ENCODE peak calls at places on chromosomes 2 and 18, in nine cellular contexts. S, E, Q, R, X, P, B, I and Z are unnamed samples.

GRCh38 chr2:157217409-157217808 is 40.1 kb upstream of the GALNT5 start:
- DNase-seq in S (no peak), E (no peak), Q (no peak), R (no peak), X (no peak), P (no peak), B (no peak), I (no peak), Z (no peak)

GRCh38 chr2:23621616-23622015 is 236.6 kb downstream of the KLHL29 start:
- DNase-seq in S (no peak), E (no peak), Q (no peak), R (no peak), X (no peak), P (no peak), B (no peak), I (no peak), Z (no peak)

GRCh38 chr2:202609381-202610145 is 25.2 kb upstream of the FAM117B start:
- DNase-seq in S (no peak), E (no peak), Q (no peak), R (peak), X (no peak), P (no peak), B (no peak), I (no peak), Z (no peak)

GRCh38 chr2:127014224-127014623 is 92.7 kb downstream of the BIN1 start:
- DNase-seq in S (no peak), E (no peak), Q (no peak), R (no peak), X (no peak), P (no peak), B (no peak), I (no peak), Z (peak)

GRCh38 chr18:56748698-56749268 is 97.6 kb downstream of the WDR7 start:
- DNase-seq in S (no peak), E (peak), Q (no peak), R (no peak), X (no peak), P (no peak), B (no peak), I (no peak), Z (no peak)

GRCh38 chr2:241933175-241933911 is 63.8 kb downstream of the RTP5 start:
- DNase-seq in S (peak), E (no peak), Q (peak), R (peak), X (peak), P (peak), B (peak), I (no peak), Z (no peak)

GRCh38 chr2:167069855-167070254 is 181.6 kb downstream of the XIRP2 start:
- DNase-seq in S (no peak), E (peak), Q (no peak), R (no peak), X (no peak), P (no peak), B (no peak), I (no peak), Z (no peak)

GRCh38 chr2:50525423-50525822 is 506.5 kb downstream of the NRXN1 start:
- DNase-seq in S (no peak), E (no peak), Q (no peak), R (no peak), X (no peak), P (no peak), B (no peak), I (no peak), Z (no peak)

GRCh38 chr18:79749251-79750191 is 48.2 kb upstream of the KCNG2 start:
- DNase-seq in S (no peak), E (peak), Q (no peak), R (no peak), X (no peak), P (no peak), B (no peak), I (peak), Z (no peak)

GRCh38 chr2:85737481-85737880 is 16.3 kb upstream of the ATOH8 start:
- DNase-seq in S (peak), E (peak), Q (peak), R (peak), X (peak), P (peak), B (peak), I (no peak), Z (peak)
- TF ChIP-seq POLR2A in S (no peak), E (no peak), Q (no peak), R (no peak), X (no peak), P (no peak), B (no peak), I (no peak), Z (no peak)

GRCh38 chr2:158486970-158487325 is 30.2 kb downstream of the PKP4 start:
- DNase-seq in S (no peak), E (peak), Q (no peak), R (no peak), X (no peak), P (no peak), B (no peak), I (no peak), Z (no peak)
- H3K27ac ChIP-seq in S (no peak), E (peak), Q (no peak), R (no peak), X (no peak), P (no peak), B (no peak), I (no peak), Z (peak)

DNA sequence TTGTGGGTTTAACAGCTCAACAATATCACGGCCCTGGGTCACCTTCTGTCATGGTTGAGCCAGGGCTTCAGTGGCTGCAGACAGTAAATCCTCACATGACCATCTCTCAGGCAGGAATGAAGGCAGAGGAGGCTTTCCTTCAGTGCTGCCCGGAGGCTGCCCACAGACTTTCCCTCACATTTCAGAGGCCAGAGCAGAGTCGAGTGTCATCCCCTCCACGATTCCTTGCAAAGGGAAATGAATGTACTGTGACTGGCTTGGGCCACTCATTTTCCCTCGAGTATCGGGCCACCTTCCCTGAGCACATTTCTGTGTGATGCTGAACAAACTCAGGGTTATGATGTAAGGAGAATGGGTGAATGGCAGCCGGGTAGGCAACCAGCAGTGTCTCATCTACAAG is 10.0 kb upstream of the REEP1 start:
- DNase-seq in S (no peak), E (no peak), Q (no peak), R (no peak), X (no peak), P (no peak), B (no peak), I (no peak), Z (no peak)
- H3K4me3 ChIP-seq in S (no peak), E (no peak), Q (no peak), R (no peak), X (no peak), P (no peak), B (no peak), I (no peak), Z (no peak)

GRCh38 chr2:37636209-37637077 is 35.0 kb downstream of the CDC42EP3 start:
- DNase-seq in S (no peak), E (no peak), Q (no peak), R (no peak), X (no peak), P (no peak), B (no peak), I (no peak), Z (no peak)
- TF ChIP-seq POLR2A in S (no peak), E (peak), Q (no peak), R (no peak), X (no peak), P (no peak), B (no peak), I (no peak), Z (no peak)

GRCh38 chr18:48855422-48856377 is 95.1 kb downstream of the SMAD7 start:
- DNase-seq in S (no peak), E (no peak), Q (no peak), R (no peak), X (no peak), P (peak), B (no peak), I (no peak), Z (no peak)
- H3K27ac ChIP-seq in S (no peak), E (no peak), Q (no peak), R (no peak), X (no peak), P (no peak), B (no peak), I (no peak), Z (no peak)

GRCh38 chr2:32756074-32756727 is 128.4 kb downstream of the TTC27 start:
- DNase-seq in S (no peak), E (no peak), Q (no peak), R (no peak), X (no peak), P (no peak), B (no peak), I (no peak), Z (no peak)
- H3K4me3 ChIP-seq in S (no peak), E (no peak), Q (no peak), R (no peak), X (no peak), P (no peak), B (no peak), I (no peak), Z (peak)

GRCh38 chr2:118186110-118186857 is 98.0 kb downstream of the INSIG2 start:
- DNase-seq in S (peak), E (peak), Q (peak), R (peak), X (peak), P (peak), B (peak), I (peak), Z (peak)
- TF ChIP-seq POLR2A in S (peak), E (peak), Q (peak), R (peak), X (no peak), P (peak), B (peak), I (peak), Z (no peak)

DNA sequence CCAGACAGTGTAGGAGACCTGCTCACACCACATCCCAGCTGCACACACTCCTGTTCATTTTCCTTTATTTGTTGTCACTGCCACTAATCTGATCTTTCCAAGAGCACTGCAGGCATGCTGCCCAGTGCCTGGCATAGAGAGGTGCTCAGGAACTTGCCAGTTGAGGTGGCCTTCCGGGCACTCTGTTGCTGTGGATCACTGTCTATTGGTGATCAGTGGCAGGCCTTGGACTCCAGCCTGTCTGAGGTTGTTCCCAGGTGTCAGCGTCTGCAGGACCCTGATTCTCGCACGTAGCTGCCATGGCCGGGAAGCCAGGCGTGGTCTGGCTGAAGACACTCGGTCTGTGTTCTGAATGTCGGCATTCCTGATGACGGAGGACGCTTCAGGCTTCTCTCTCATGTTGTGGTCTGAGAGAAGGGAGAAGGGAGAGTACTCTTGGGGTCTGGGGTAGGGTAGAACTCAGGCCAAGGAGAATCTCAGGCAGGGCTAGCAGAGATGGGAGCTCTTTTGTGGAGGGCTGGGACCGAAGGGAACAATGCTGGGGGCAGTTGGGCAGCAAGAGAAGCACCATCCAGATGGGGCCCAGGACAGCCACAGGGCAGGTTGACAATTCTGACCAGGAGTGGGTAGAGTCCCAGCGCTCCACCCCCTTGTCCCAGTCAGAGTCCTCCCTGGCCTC is 240.9 kb downstream of the MYCN start:
- DNase-seq in S (peak), E (no peak), Q (no peak), R (no peak), X (no peak), P (no peak), B (no peak), I (no peak), Z (no peak)
- H3K27ac ChIP-seq in S (no peak), E (no peak), Q (no peak), R (no peak), X (no peak), P (no peak), B (no peak), I (no peak), Z (no peak)